ENCODE peak calls at places on chromosomes 11 and 22, in six cellular contexts. W, U, F, I, C and B are unnamed samples. For H3K4me1 and H3K36me3, the result is how much of the 10 kb centered on the place peaks cover.

GRCh38 chr11:11157201-11157600 is 195.8 kb downstream of the CSNK2A3 start:
- DNase-seq in W (no peak), U (peak), F (peak), I (peak), C (no peak), B (no peak)

GRCh38 chr11:116791002-116791812 is 472 bp downstream of the APOA5 start:
- DNase-seq in W (peak), U (peak), F (peak), I (peak), C (peak), B (peak)

GRCh38 chr22:47088480-47089145 is 326.2 kb downstream of the TBC1D22A start:
- DNase-seq in W (no peak), U (no peak), F (no peak), I (no peak), C (no peak), B (no peak)

GRCh38 chr11:47558695-47559094 is 5.8 kb upstream of the CELF1 start:
- DNase-seq in W (no peak), U (no peak), F (no peak), I (no peak), C (no peak), B (no peak)

GRCh38 chr11:119206512-119207299 is 567 bp downstream of the CBL start:
- DNase-seq in W (no peak), U (peak), F (peak), I (peak), C (peak), B (peak)

GRCh38 chr11:8671242-8671641 is 11.2 kb downstream of the TRIM66 start:
- DNase-seq in W (peak), U (no peak), F (no peak), I (no peak), C (peak), B (peak)

GRCh38 chr11:62552931-62553838 is 6.6 kb upstream of the AHNAK start:
- DNase-seq in W (peak), U (no peak), F (peak), I (peak), C (peak), B (peak)

GRCh38 chr22:22070371-22070824 is 87.8 kb upstream of the TOP3B start:
- DNase-seq in W (no peak), U (no peak), F (no peak), I (no peak), C (no peak), B (no peak)

GRCh38 chr11:105148241-105148640 is 8.7 kb upstream of the CARD18 start:
- DNase-seq in W (no peak), U (no peak), F (no peak), I (no peak), C (no peak), B (no peak)

GRCh38 chr11:67648796-67649613 is 1.5 kb downstream of the ACY3 start:
- DNase-seq in W (no peak), U (peak), F (no peak), I (peak), C (peak), B (no peak)

GRCh38 chr11:102626686-102627085 is 1.6 kb upstream of the MMP20 start:
- DNase-seq in W (no peak), U (no peak), F (no peak), I (no peak), C (no peak), B (no peak)

GRCh38 chr11:44950036-44950624 is 553 bp downstream of the TP53I11 start:
- DNase-seq in W (no peak), U (no peak), F (peak), I (peak), C (peak), B (peak)

GRCh38 chr11:8006349-8006977 is 19.3 kb downstream of the EIF3F start:
- DNase-seq in W (no peak), U (peak), F (no peak), I (no peak), C (peak), B (peak)

GRCh38 chr11:10752486-10752885 is 1.4 kb downstream of the CTR9 start:
- DNase-seq in W (no peak), U (no peak), F (no peak), I (no peak), C (no peak), B (no peak)

GRCh38 chr22:30373331-30374325 is 13.6 kb downstream of the RNF215 start:
- DNase-seq in W (no peak), U (no peak), F (no peak), I (no peak), C (no peak), B (no peak)

GRCh38 chr11:119721129-119722120 is 7.6 kb downstream of the NECTIN1 start:
- DNase-seq in W (no peak), U (no peak), F (no peak), I (no peak), C (no peak), B (no peak)

GRCh38 chr11:8809185-8809584 is 101.8 kb upstream of the AKIP1 start:
- DNase-seq in W (no peak), U (no peak), F (no peak), I (no peak), C (no peak), B (no peak)

GRCh38 chr11:1604181-1604580 is 4.1 kb downstream of the KRTAP5-3 start:
- DNase-seq in W (no peak), U (no peak), F (no peak), I (no peak), C (no peak), B (no peak)

GRCh38 chr11:130772266-130773227 is 143.7 kb downstream of the SNX19 start:
- DNase-seq in W (no peak), U (no peak), F (no peak), I (no peak), C (peak), B (no peak)

GRCh38 chr11:126978155-126978554 is 22.4 kb downstream of the KIRREL3 start:
- DNase-seq in W (no peak), U (no peak), F (no peak), I (no peak), C (no peak), B (no peak)

GRCh38 chr11:18696638-18697225 is 1.8 kb upstream of the TMEM86A start:
- DNase-seq in W (no peak), U (no peak), F (no peak), I (no peak), C (no peak), B (no peak)

GRCh38 chr11:114098927-114099326 is 39.4 kb downstream of the ZBTB16 start:
- DNase-seq in W (no peak), U (no peak), F (no peak), I (no peak), C (no peak), B (no peak)

GRCh38 chr22:37229012-37229804 is 14.9 kb downstream of the RAC2 start:
- DNase-seq in W (no peak), U (peak), F (no peak), I (peak), C (no peak), B (no peak)

GRCh38 chr11:108097179-108097578 is 24.2 kb upstream of the ACAT1 start:
- DNase-seq in W (no peak), U (no peak), F (no peak), I (no peak), C (no peak), B (no peak)

GRCh38 chr11:47979378-47980092 is 824 bp upstream of the PTPRJ start:
- DNase-seq in W (no peak), U (no peak), F (no peak), I (no peak), C (no peak), B (no peak)

GRCh38 chr11:80241766-80242165 is 800.9 kb upstream of the TENM4 start:
- DNase-seq in W (no peak), U (no peak), F (no peak), I (no peak), C (no peak), B (no peak)

GRCh38 chr22:37173709-37174108 is 14.3 kb downstream of the C1QTNF6 start:
- DNase-seq in W (peak), U (no peak), F (no peak), I (no peak), C (peak), B (peak)

GRCh38 chr11:30424851-30425250 is 101.9 kb downstream of the ARL14EP start:
- DNase-seq in W (no peak), U (no peak), F (no peak), I (no peak), C (no peak), B (no peak)

GRCh38 chr11:19163627-19164026 is 38.2 kb downstream of the CSRP3 start:
- DNase-seq in W (no peak), U (no peak), F (no peak), I (no peak), C (no peak), B (no peak)

GRCh38 chr11:57480409-57481137 is 20.2 kb downstream of the RTN4RL2 start:
- DNase-seq in W (no peak), U (peak), F (peak), I (peak), C (peak), B (no peak)
- H3K4me1 ChIP-seq in W (under half), U (under half), F (under half), I (under half), C (under half), B (under half)

DNA sequence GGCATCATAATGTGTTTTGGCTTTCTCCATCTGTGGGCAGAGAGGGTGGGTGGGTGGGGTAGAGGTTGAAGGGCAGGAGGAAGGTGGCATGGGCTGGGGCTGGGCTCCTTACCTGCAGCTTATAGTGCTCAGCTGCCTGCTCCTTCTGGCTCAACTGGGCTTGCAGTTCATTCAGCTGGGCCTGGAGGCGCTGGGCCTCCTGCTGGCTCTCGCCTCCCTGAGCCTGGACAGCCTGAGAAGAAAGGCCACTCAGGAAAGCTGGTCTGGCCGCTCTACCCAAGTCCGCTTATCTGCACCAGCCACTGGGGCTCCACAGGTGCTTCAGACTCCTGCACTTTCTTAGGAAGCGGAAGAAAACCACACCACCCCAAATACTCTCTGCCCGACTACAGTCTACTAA is 10.4 kb downstream of the IL18BP start:
- DNase-seq in W (no peak), U (no peak), F (no peak), I (no peak), C (no peak), B (no peak)
- H3K36me3 ChIP-seq in W (half or more), U (half or more), F (half or more), I (half or more), C (half or more), B (under half)

GRCh38 chr11:46359936-46360335 is 12.7 kb downstream of the DGKZ start:
- DNase-seq in W (no peak), U (no peak), F (no peak), I (no peak), C (no peak), B (no peak)
- H3K4me1 ChIP-seq in W (half or more), U (under half), F (under half), I (under half), C (under half), B (under half)

DNA sequence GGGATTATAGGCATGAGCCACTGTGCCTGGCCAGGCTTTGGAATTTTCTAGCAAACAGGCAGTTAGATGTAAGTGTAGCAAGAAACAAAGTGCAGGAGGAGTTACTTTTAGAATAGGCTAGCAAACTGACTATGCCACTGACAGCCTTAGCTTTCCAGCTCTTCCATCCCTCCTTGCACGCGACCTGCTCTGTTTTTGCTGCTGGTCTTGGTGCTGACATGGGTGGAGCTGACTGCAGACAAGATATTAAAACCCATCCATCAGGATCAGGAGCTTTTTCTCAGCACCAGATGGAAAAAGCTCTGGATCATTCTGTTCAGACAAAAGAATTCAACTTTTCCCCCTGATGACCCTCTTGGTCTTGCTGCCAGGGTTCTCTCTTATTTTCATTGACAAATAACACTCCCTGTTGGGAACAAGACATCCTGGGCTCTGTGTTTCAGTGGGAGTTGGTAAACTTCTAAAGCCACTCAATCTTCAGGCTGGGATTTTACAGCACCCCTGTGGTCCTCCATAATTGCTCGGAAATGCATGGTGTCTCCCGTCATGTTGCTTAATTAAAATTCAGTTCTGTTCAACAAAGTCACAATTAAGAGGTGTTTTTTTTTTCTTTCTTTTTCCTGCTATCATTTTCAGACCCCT is 240.0 kb upstream of the LARGE1 start:
- DNase-seq in W (no peak), U (no peak), F (no peak), I (no peak), C (no peak), B (no peak)
- H3K36me3 ChIP-seq in W (under half), U (under half), F (under half), I (under half), C (under half), B (under half)

DNA sequence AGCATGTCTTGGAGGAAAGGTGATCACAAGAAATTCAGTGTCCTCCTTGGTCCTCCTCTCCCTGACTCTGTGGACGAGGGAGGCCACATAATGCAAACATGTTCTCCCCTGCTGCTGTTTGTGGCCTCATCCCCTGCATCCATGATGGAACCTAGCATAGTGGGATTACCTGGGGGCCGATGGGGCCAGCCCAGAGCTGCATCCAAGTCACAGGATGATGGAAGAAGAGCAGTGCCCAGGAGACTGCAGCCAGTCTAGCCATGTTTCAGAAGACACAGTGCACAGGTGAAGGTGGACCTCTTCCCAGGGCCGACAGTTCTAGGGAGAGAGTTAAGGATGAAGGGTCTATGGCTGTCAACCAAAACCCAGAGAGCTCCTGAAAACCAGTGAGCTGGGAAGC is 213.6 kb upstream of the B3GAT1 start:
- DNase-seq in W (no peak), U (no peak), F (no peak), I (no peak), C (no peak), B (no peak)
- H3K4me1 ChIP-seq in W (under half), U (under half), F (under half), I (under half), C (under half), B (under half)

GRCh38 chr11:14609902-14610301 is 33.7 kb upstream of the PDE3B start:
- DNase-seq in W (no peak), U (no peak), F (no peak), I (no peak), C (no peak), B (no peak)
- H3K36me3 ChIP-seq in W (under half), U (half or more), F (under half), I (under half), C (under half), B (under half)

GRCh38 chr22:46057206-46057605 is 80.2 kb upstream of the WNT7B start:
- DNase-seq in W (no peak), U (no peak), F (peak), I (no peak), C (no peak), B (peak)
- H3K4me1 ChIP-seq in W (half or more), U (half or more), F (under half), I (under half), C (half or more), B (under half)